ENCODE peak calls at places on chromosomes 13 and 19, in nine cellular contexts. One of them, this sample, is unnamed.

GRCh38 chr19:19405919-19406877 is 723 bp downstream of the GATAD2A start:
- DNase-seq in astrocyte of the cerebellum: peak
- DNase-seq in neural crest cell: peak
- DNase-seq in stomach: peak
- DNase-seq in WERI-Rb-1: peak
- DNase-seq in testis: peak
- DNase-seq in psoas muscle: peak
- DNase-seq in AG04450: no peak
- DNase-seq in breast epithelium: no peak
- DNase-seq in this sample: peak

GRCh38 chr19:10404888-10405808 is 1.8 kb upstream of the CDC37 start:
- DNase-seq in AG04450: no peak
- DNase-seq in psoas muscle: no peak
- DNase-seq in neural crest cell: no peak
- DNase-seq in astrocyte of the cerebellum: no peak
- DNase-seq in testis: no peak
- DNase-seq in WERI-Rb-1: no peak
- DNase-seq in stomach: no peak
- DNase-seq in breast epithelium: no peak
- DNase-seq in this sample: no peak

GRCh38 chr13:24491853-24492252 is 20.7 kb downstream of the PARP4 start:
- DNase-seq in AG04450: no peak
- DNase-seq in stomach: no peak
- DNase-seq in astrocyte of the cerebellum: no peak
- DNase-seq in breast epithelium: no peak
- DNase-seq in psoas muscle: no peak
- DNase-seq in neural crest cell: no peak
- DNase-seq in WERI-Rb-1: no peak
- DNase-seq in testis: no peak
- DNase-seq in this sample: no peak

GRCh38 chr19:18856385-18857126 is 24.8 kb downstream of the UPF1 start:
- DNase-seq in astrocyte of the cerebellum: no peak
- DNase-seq in AG04450: no peak
- DNase-seq in testis: peak
- DNase-seq in psoas muscle: peak
- DNase-seq in stomach: no peak
- DNase-seq in neural crest cell: no peak
- DNase-seq in WERI-Rb-1: peak
- DNase-seq in breast epithelium: no peak
- DNase-seq in this sample: peak

GRCh38 chr19:13181747-13182388 is 31.7 kb downstream of the IER2 start:
- DNase-seq in astrocyte of the cerebellum: no peak
- DNase-seq in breast epithelium: peak
- DNase-seq in stomach: peak
- DNase-seq in psoas muscle: peak
- DNase-seq in testis: peak
- DNase-seq in AG04450: no peak
- DNase-seq in WERI-Rb-1: no peak
- DNase-seq in neural crest cell: no peak
- DNase-seq in this sample: no peak

GRCh38 chr19:40774916-40775631 is at the start of gene MIA:
- DNase-seq in astrocyte of the cerebellum: no peak
- DNase-seq in neural crest cell: no peak
- DNase-seq in WERI-Rb-1: no peak
- DNase-seq in breast epithelium: peak
- DNase-seq in stomach: no peak
- DNase-seq in psoas muscle: no peak
- DNase-seq in testis: no peak
- DNase-seq in AG04450: no peak
- DNase-seq in this sample: no peak

GRCh38 chr13:20831254-20831653 is 57.5 kb upstream of the EEF1AKMT1 start:
- DNase-seq in WERI-Rb-1: no peak
- DNase-seq in AG04450: no peak
- DNase-seq in psoas muscle: no peak
- DNase-seq in stomach: no peak
- DNase-seq in neural crest cell: no peak
- DNase-seq in testis: no peak
- DNase-seq in breast epithelium: no peak
- DNase-seq in astrocyte of the cerebellum: no peak
- DNase-seq in this sample: no peak

GRCh38 chr19:38277969-38278680 is 13.8 kb downstream of the SPINT2 start:
- DNase-seq in neural crest cell: no peak
- DNase-seq in WERI-Rb-1: no peak
- DNase-seq in testis: peak
- DNase-seq in astrocyte of the cerebellum: no peak
- DNase-seq in AG04450: no peak
- DNase-seq in breast epithelium: peak
- DNase-seq in stomach: peak
- DNase-seq in psoas muscle: peak
- DNase-seq in this sample: no peak

GRCh38 chr19:36144624-36145023 is 4.8 kb downstream of the CAPNS1 start:
- DNase-seq in psoas muscle: no peak
- DNase-seq in astrocyte of the cerebellum: no peak
- DNase-seq in breast epithelium: no peak
- DNase-seq in testis: no peak
- DNase-seq in AG04450: no peak
- DNase-seq in WERI-Rb-1: no peak
- DNase-seq in neural crest cell: no peak
- DNase-seq in stomach: no peak
- DNase-seq in this sample: no peak

DNA sequence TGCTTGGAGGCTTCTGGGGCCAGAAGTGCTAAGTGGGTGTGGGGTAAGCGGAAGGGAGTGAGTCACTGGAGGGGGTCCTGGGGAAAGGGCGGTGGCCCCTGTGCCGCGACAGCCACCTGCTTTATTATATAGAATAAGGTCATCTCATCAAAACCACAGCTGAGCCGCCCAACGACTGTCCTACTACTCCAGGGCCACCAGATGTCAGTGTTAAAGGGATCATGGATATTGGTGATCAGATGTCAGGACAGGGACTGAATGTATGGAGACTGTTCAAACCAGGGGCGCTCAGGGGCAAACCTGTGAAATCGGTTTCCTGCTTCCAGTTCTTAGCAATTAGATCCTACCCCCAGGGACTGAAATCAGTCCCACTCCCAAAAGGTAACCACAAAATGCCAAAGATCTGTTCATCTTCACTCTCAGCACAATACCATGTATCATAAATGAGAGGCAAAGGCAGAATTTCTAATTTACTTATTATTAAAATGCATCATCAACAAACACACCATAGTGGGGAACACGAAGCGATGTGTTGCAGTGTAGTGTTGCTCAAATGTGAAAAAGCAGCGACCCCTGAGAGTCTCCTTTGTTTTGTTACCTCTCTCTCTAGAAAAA is 24.5 kb downstream of the ARL11 start:
- DNase-seq in AG04450: no peak
- DNase-seq in psoas muscle: peak
- DNase-seq in neural crest cell: peak
- DNase-seq in astrocyte of the cerebellum: no peak
- DNase-seq in breast epithelium: no peak
- DNase-seq in stomach: peak
- DNase-seq in WERI-Rb-1: peak
- DNase-seq in testis: peak
- DNase-seq in this sample: peak
- TF ChIP-seq CTCF in AG04450: peak
- TF ChIP-seq CTCF in psoas muscle: peak
- TF ChIP-seq CTCF in neural crest cell: peak
- TF ChIP-seq CTCF in astrocyte of the cerebellum: peak
- TF ChIP-seq CTCF in breast epithelium: no peak
- TF ChIP-seq CTCF in stomach: no peak
- TF ChIP-seq CTCF in WERI-Rb-1: peak
- TF ChIP-seq CTCF in testis: peak
- TF ChIP-seq CTCF in this sample: peak

GRCh38 chr13:79538757-79539156 is 57.8 kb downstream of the NDFIP2 start:
- DNase-seq in psoas muscle: no peak
- DNase-seq in astrocyte of the cerebellum: no peak
- DNase-seq in WERI-Rb-1: no peak
- DNase-seq in testis: no peak
- DNase-seq in stomach: no peak
- DNase-seq in breast epithelium: no peak
- DNase-seq in neural crest cell: no peak
- DNase-seq in AG04450: no peak
- DNase-seq in this sample: no peak

GRCh38 chr13:79543883-79544282 is 62.9 kb downstream of the NDFIP2 start:
- DNase-seq in psoas muscle: no peak
- DNase-seq in neural crest cell: no peak
- DNase-seq in breast epithelium: no peak
- DNase-seq in WERI-Rb-1: no peak
- DNase-seq in stomach: no peak
- DNase-seq in testis: no peak
- DNase-seq in astrocyte of the cerebellum: no peak
- DNase-seq in AG04450: no peak
- DNase-seq in this sample: no peak

GRCh38 chr13:79540504-79540903 is 59.5 kb downstream of the NDFIP2 start:
- DNase-seq in astrocyte of the cerebellum: no peak
- DNase-seq in breast epithelium: no peak
- DNase-seq in stomach: no peak
- DNase-seq in psoas muscle: no peak
- DNase-seq in AG04450: no peak
- DNase-seq in WERI-Rb-1: no peak
- DNase-seq in neural crest cell: no peak
- DNase-seq in testis: no peak
- DNase-seq in this sample: no peak

GRCh38 chr13:79547211-79547610 is 66.3 kb downstream of the NDFIP2 start:
- DNase-seq in WERI-Rb-1: no peak
- DNase-seq in psoas muscle: no peak
- DNase-seq in breast epithelium: no peak
- DNase-seq in testis: no peak
- DNase-seq in astrocyte of the cerebellum: no peak
- DNase-seq in neural crest cell: no peak
- DNase-seq in AG04450: no peak
- DNase-seq in stomach: no peak
- DNase-seq in this sample: no peak

DNA sequence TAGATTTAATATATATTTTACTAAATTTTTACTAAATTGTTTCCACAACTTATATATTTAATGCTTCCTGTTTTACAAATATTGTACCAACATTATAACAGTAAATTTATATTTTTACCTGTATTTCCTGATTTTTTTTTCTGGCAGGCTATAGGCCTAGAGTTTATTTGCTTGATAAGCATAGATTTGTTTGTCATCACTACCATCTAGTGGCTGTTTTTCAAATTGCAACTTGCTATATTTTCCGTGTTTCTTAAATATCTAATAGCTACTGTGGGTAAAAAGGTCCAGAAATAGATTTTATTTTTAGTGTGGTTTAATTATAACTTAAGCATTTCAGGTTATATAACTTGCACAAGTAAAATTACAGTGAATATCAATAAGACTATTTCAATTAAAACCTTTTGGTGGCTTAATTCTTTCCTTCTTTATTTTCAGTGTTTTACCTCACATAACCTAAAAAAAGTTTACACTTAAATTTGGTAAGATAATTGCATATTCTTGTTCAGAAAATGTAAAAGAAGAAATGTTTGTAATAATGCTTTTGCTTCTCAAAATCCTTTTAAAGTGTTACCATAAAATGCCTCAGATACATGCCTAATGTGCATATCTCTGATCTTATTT is 60.6 kb downstream of the NDFIP2 start:
- DNase-seq in WERI-Rb-1: no peak
- DNase-seq in breast epithelium: no peak
- DNase-seq in psoas muscle: no peak
- DNase-seq in testis: no peak
- DNase-seq in AG04450: peak
- DNase-seq in stomach: no peak
- DNase-seq in neural crest cell: no peak
- DNase-seq in astrocyte of the cerebellum: peak
- DNase-seq in this sample: no peak
- TF ChIP-seq CTCF in WERI-Rb-1: no peak
- TF ChIP-seq CTCF in breast epithelium: peak
- TF ChIP-seq CTCF in psoas muscle: peak
- TF ChIP-seq CTCF in testis: peak
- TF ChIP-seq CTCF in AG04450: peak
- TF ChIP-seq CTCF in stomach: no peak
- TF ChIP-seq CTCF in neural crest cell: peak
- TF ChIP-seq CTCF in astrocyte of the cerebellum: peak
- TF ChIP-seq CTCF in this sample: peak

DNA sequence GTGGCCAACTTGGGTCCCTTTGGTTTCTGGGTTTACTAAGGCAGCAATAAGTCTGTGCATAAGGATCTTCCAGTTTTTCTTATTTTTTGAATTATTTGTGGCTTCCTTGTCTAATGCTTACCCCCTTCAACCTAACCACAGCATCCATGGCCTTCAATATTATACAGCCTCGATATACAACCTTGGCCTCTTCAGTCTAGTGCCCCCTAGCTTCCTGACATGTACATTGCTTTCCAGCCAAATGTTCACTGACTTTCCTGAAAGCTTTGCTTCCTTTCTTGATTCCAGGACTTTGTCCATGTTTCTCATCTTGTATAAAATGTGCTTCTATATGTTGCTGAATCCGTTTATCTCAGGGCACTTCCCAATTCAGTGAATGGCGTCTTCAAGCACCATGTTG is 310.1 kb downstream of the OLFM4 start:
- DNase-seq in testis: no peak
- DNase-seq in stomach: no peak
- DNase-seq in WERI-Rb-1: no peak
- DNase-seq in astrocyte of the cerebellum: no peak
- DNase-seq in psoas muscle: no peak
- DNase-seq in breast epithelium: no peak
- DNase-seq in neural crest cell: no peak
- DNase-seq in AG04450: no peak
- DNase-seq in this sample: no peak
- TF ChIP-seq CTCF in testis: peak
- TF ChIP-seq CTCF in stomach: no peak
- TF ChIP-seq CTCF in WERI-Rb-1: no peak
- TF ChIP-seq CTCF in astrocyte of the cerebellum: no peak
- TF ChIP-seq CTCF in psoas muscle: no peak
- TF ChIP-seq CTCF in breast epithelium: no peak
- TF ChIP-seq CTCF in neural crest cell: peak
- TF ChIP-seq CTCF in AG04450: no peak
- TF ChIP-seq CTCF in this sample: peak

GRCh38 chr19:30883071-30883470 is 466.2 kb downstream of the TSHZ3 start:
- DNase-seq in neural crest cell: no peak
- DNase-seq in testis: no peak
- DNase-seq in breast epithelium: no peak
- DNase-seq in AG04450: no peak
- DNase-seq in stomach: no peak
- DNase-seq in WERI-Rb-1: no peak
- DNase-seq in astrocyte of the cerebellum: no peak
- DNase-seq in psoas muscle: no peak
- DNase-seq in this sample: no peak

GRCh38 chr19:30882411-30883005 is 466.7 kb downstream of the TSHZ3 start:
- DNase-seq in testis: no peak
- DNase-seq in psoas muscle: no peak
- DNase-seq in AG04450: no peak
- DNase-seq in neural crest cell: no peak
- DNase-seq in WERI-Rb-1: peak
- DNase-seq in stomach: no peak
- DNase-seq in breast epithelium: no peak
- DNase-seq in astrocyte of the cerebellum: no peak
- DNase-seq in this sample: no peak

GRCh38 chr19:30881986-30882385 is 467.2 kb downstream of the TSHZ3 start:
- DNase-seq in neural crest cell: no peak
- DNase-seq in astrocyte of the cerebellum: no peak
- DNase-seq in stomach: no peak
- DNase-seq in WERI-Rb-1: no peak
- DNase-seq in testis: no peak
- DNase-seq in psoas muscle: no peak
- DNase-seq in breast epithelium: no peak
- DNase-seq in AG04450: no peak
- DNase-seq in this sample: no peak

GRCh38 chr19:30887042-30887441 is 462.2 kb downstream of the TSHZ3 start:
- DNase-seq in astrocyte of the cerebellum: no peak
- DNase-seq in neural crest cell: no peak
- DNase-seq in stomach: no peak
- DNase-seq in psoas muscle: no peak
- DNase-seq in breast epithelium: no peak
- DNase-seq in testis: no peak
- DNase-seq in AG04450: no peak
- DNase-seq in WERI-Rb-1: peak
- DNase-seq in this sample: no peak

GRCh38 chr19:30884146-30884812 is 465.0 kb downstream of the TSHZ3 start:
- DNase-seq in psoas muscle: no peak
- DNase-seq in AG04450: no peak
- DNase-seq in WERI-Rb-1: no peak
- DNase-seq in breast epithelium: no peak
- DNase-seq in stomach: no peak
- DNase-seq in testis: no peak
- DNase-seq in astrocyte of the cerebellum: no peak
- DNase-seq in neural crest cell: no peak
- DNase-seq in this sample: no peak
- TF ChIP-seq CTCF in psoas muscle: no peak
- TF ChIP-seq CTCF in AG04450: no peak
- TF ChIP-seq CTCF in WERI-Rb-1: peak
- TF ChIP-seq CTCF in breast epithelium: no peak
- TF ChIP-seq CTCF in stomach: no peak
- TF ChIP-seq CTCF in testis: no peak
- TF ChIP-seq CTCF in astrocyte of the cerebellum: no peak
- TF ChIP-seq CTCF in neural crest cell: no peak
- TF ChIP-seq CTCF in this sample: no peak